ENCODE peak calls at places on chromosome 11, in five cellular contexts. U is iPS DF 19.7, F is progenitor cell of endocrine pancreas, V is AG20443, A is fibroblast of pulmonary artery. Z is an unnamed sample.

GRCh38 chr11:65903068-65903481 is 2.9 kb upstream of the FOSL1 start:
- DNase-seq in A (peak), F (no peak), V (peak), U (no peak), Z (peak)

GRCh38 chr11:128483211-128483788 is 104.1 kb downstream of the ETS1 start:
- DNase-seq in F (no peak), V (no peak), U (no peak), A (no peak), Z (no peak)

GRCh38 chr11:110022548-110022947 is 70.6 kb upstream of the ZC3H12C start:
- DNase-seq in V (peak), F (no peak), A (no peak), U (no peak), Z (no peak)

GRCh38 chr11:77019976-77020591 is 14.1 kb upstream of the B3GNT6 start:
- DNase-seq in F (no peak), A (peak), V (no peak), U (no peak), Z (peak)

GRCh38 chr11:1858576-1858975 is 5.7 kb downstream of the LSP1 start:
- DNase-seq in A (no peak), F (no peak), U (no peak), V (no peak), Z (no peak)

GRCh38 chr11:44964526-44965209 is 14.0 kb upstream of the TP53I11 start:
- DNase-seq in F (no peak), U (no peak), V (no peak), A (no peak), Z (no peak)

GRCh38 chr11:76770642-76771445 is 12.3 kb upstream of the TSKU start:
- DNase-seq in F (no peak), A (peak), U (no peak), V (peak), Z (peak)

GRCh38 chr11:5196731-5197130 is 3.8 kb downstream of the OR51V1 start:
- DNase-seq in A (no peak), V (peak), F (no peak), U (no peak), Z (no peak)

GRCh38 chr11:15927196-15927865 is 429.0 kb downstream of the SOX6 start:
- DNase-seq in V (no peak), F (no peak), U (no peak), A (no peak), Z (no peak)

GRCh38 chr11:8693010-8693551 is 10.5 kb downstream of the RPL27A start:
- DNase-seq in F (no peak), U (no peak), A (no peak), V (no peak), Z (no peak)

GRCh38 chr11:66326261-66327111 is 9.6 kb upstream of the CD248 start:
- DNase-seq in V (peak), F (no peak), U (no peak), A (no peak), Z (no peak)

GRCh38 chr11:501001-501682 is 5.9 kb downstream of the RNH1 start:
- DNase-seq in V (no peak), A (no peak), U (no peak), F (no peak), Z (no peak)

GRCh38 chr11:79078999-79079398 is 361.8 kb downstream of the TENM4 start:
- DNase-seq in V (no peak), F (no peak), A (no peak), U (no peak), Z (no peak)

GRCh38 chr11:78365381-78365792 is 52.2 kb downstream of the GAB2 start:
- DNase-seq in F (peak), V (peak), U (peak), A (peak), Z (peak)

GRCh38 chr11:1503708-1504104 is 17.1 kb upstream of the MOB2 start:
- DNase-seq in F (no peak), A (no peak), U (no peak), V (no peak), Z (no peak)

GRCh38 chr11:128039140-128040021 is 548.0 kb downstream of the ETS1 start:
- DNase-seq in F (no peak), V (peak), A (peak), U (no peak), Z (peak)

GRCh38 chr11:93198221-93198650 is 445 bp upstream of the SLC36A4 start:
- DNase-seq in U (no peak), A (peak), V (no peak), F (no peak), Z (peak)

GRCh38 chr11:102971766-102972165 is 16.2 kb upstream of the MMP13 start:
- DNase-seq in F (no peak), U (no peak), A (no peak), V (peak), Z (peak)

GRCh38 chr11:45098929-45099328 is 47.5 kb upstream of the PRDM11 start:
- DNase-seq in A (no peak), F (no peak), V (no peak), U (no peak), Z (no peak)

GRCh38 chr11:39569784-39570183 is 1889.7 kb downstream of the LRRC4C start:
- DNase-seq in F (no peak), A (no peak), U (no peak), V (no peak), Z (no peak)

GRCh38 chr11:2526808-2527381 is 82.1 kb downstream of the KCNQ1 start:
- DNase-seq in F (no peak), U (no peak), A (no peak), V (peak), Z (no peak)

GRCh38 chr11:65288706-65289536 is 25.7 kb upstream of the CDC42EP2 start:
- DNase-seq in V (peak), F (no peak), A (no peak), U (no peak), Z (no peak)

GRCh38 chr11:103317118-103317517 is 207.9 kb downstream of the DYNC2H1 start:
- DNase-seq in F (no peak), V (no peak), U (no peak), A (peak), Z (no peak)

GRCh38 chr11:111629499-111629898 is 27.2 kb downstream of the SIK2 start:
- DNase-seq in A (no peak), U (no peak), V (no peak), F (no peak), Z (no peak)

GRCh38 chr11:117774553-117774952 is 22.5 kb downstream of the DSCAML1 start:
- DNase-seq in V (no peak), F (no peak), U (no peak), A (no peak), Z (no peak)

GRCh38 chr11:8913961-8914660 is 3.1 kb downstream of the AKIP1 start:
- DNase-seq in F (no peak), V (peak), A (peak), U (no peak), Z (no peak)

GRCh38 chr11:122697636-122698167 is 42.2 kb downstream of the UBASH3B start:
- DNase-seq in F (no peak), U (no peak), V (no peak), A (peak), Z (no peak)

GRCh38 chr11:119856681-119857485 is 127.9 kb upstream of the NECTIN1 start:
- DNase-seq in U (no peak), A (no peak), F (no peak), V (no peak), Z (no peak)

Z was measured in GM04503.